ENCODE peak calls at places on chromosomes 6 and 20, in six cellular contexts. One of them, this sample, is unnamed.
A peak's percentile ranks its signal among the peaks of the same experiment; 100 is the strongest.

GRCh38 chr20:45340236-45340847 is 7.9 kb downstream of the SDC4 start:
- DNase-seq in lung: no peak
- DNase-seq in heart right ventricle: no peak
- DNase-seq in PC-3: no peak
- DNase-seq in stomach: peak; percentile 81
- DNase-seq in tibial artery: peak; percentile 51
- DNase-seq in this sample: peak; percentile 77

GRCh38 chr6:80223743-80224212 is 117.3 kb downstream of the BCKDHB start:
- DNase-seq in heart right ventricle: no peak
- DNase-seq in lung: no peak
- DNase-seq in PC-3: no peak
- DNase-seq in tibial artery: no peak
- DNase-seq in stomach: no peak
- DNase-seq in this sample: no peak

GRCh38 chr6:142774292-142774691 is 170.7 kb downstream of the HIVEP2 start:
- DNase-seq in stomach: no peak
- DNase-seq in PC-3: no peak
- DNase-seq in lung: no peak
- DNase-seq in heart right ventricle: no peak
- DNase-seq in tibial artery: no peak
- DNase-seq in this sample: no peak

GRCh38 chr6:19995575-19996257 is 158.5 kb downstream of the ID4 start:
- DNase-seq in heart right ventricle: no peak
- DNase-seq in PC-3: no peak
- DNase-seq in tibial artery: no peak
- DNase-seq in lung: no peak
- DNase-seq in stomach: no peak
- DNase-seq in this sample: no peak

GRCh38 chr20:62045529-62046277 is 20.0 kb downstream of the TAF4 start:
- DNase-seq in stomach: no peak
- DNase-seq in PC-3: no peak
- DNase-seq in heart right ventricle: no peak
- DNase-seq in lung: no peak
- DNase-seq in tibial artery: no peak
- DNase-seq in this sample: peak; percentile 18

GRCh38 chr6:114049367-114049966 is 78.5 kb upstream of the HDAC2 start:
- DNase-seq in lung: no peak
- DNase-seq in stomach: no peak
- DNase-seq in tibial artery: no peak
- DNase-seq in PC-3: no peak
- DNase-seq in heart right ventricle: no peak
- DNase-seq in this sample: no peak

GRCh38 chr6:81897793-81898192 is 145.3 kb upstream of the TENT5A start:
- DNase-seq in stomach: no peak
- DNase-seq in tibial artery: no peak
- DNase-seq in heart right ventricle: no peak
- DNase-seq in lung: no peak
- DNase-seq in PC-3: no peak
- DNase-seq in this sample: no peak

GRCh38 chr6:108501559-108501958 is 59.2 kb upstream of the FOXO3 start:
- DNase-seq in PC-3: peak; percentile 59
- DNase-seq in tibial artery: no peak
- DNase-seq in heart right ventricle: no peak
- DNase-seq in stomach: no peak
- DNase-seq in lung: no peak
- DNase-seq in this sample: no peak

GRCh38 chr6:125918681-125919566 is 37.6 kb upstream of the HINT3 start:
- DNase-seq in lung: peak; percentile 41
- DNase-seq in PC-3: peak; percentile 79
- DNase-seq in stomach: peak; percentile 52
- DNase-seq in tibial artery: no peak
- DNase-seq in heart right ventricle: peak; percentile 30
- DNase-seq in this sample: no peak

GRCh38 chr20:10573273-10573950 is 100.4 kb downstream of the JAG1 start:
- DNase-seq in tibial artery: no peak
- DNase-seq in stomach: no peak
- DNase-seq in PC-3: peak; percentile 82
- DNase-seq in heart right ventricle: no peak
- DNase-seq in lung: no peak
- DNase-seq in this sample: no peak

GRCh38 chr6:15519681-15520080 is 143.1 kb downstream of the DTNBP1 start:
- DNase-seq in tibial artery: peak; percentile 51
- DNase-seq in lung: no peak
- DNase-seq in PC-3: no peak
- DNase-seq in stomach: no peak
- DNase-seq in heart right ventricle: no peak
- DNase-seq in this sample: no peak

GRCh38 chr6:38676974-38677544 is 25.9 kb downstream of the GLO1 start:
- DNase-seq in PC-3: no peak
- DNase-seq in tibial artery: no peak
- DNase-seq in heart right ventricle: no peak
- DNase-seq in lung: no peak
- DNase-seq in stomach: no peak
- DNase-seq in this sample: no peak

GRCh38 chr6:10838794-10839333 is 525 bp upstream of the MAK start:
- DNase-seq in lung: no peak
- DNase-seq in stomach: no peak
- DNase-seq in tibial artery: no peak
- DNase-seq in PC-3: no peak
- DNase-seq in heart right ventricle: no peak
- DNase-seq in this sample: no peak

GRCh38 chr6:89268776-89269175 is 46.3 kb downstream of the GABRR2 start:
- DNase-seq in tibial artery: no peak
- DNase-seq in lung: no peak
- DNase-seq in stomach: no peak
- DNase-seq in PC-3: no peak
- DNase-seq in heart right ventricle: no peak
- DNase-seq in this sample: no peak

GRCh38 chr6:118810420-118811027 is 83.4 kb upstream of the ASF1A start:
- DNase-seq in lung: no peak
- DNase-seq in PC-3: no peak
- DNase-seq in stomach: peak; percentile 31
- DNase-seq in tibial artery: no peak
- DNase-seq in heart right ventricle: no peak
- DNase-seq in this sample: no peak

GRCh38 chr6:82176616-82177015 is 70.9 kb downstream of the IBTK start:
- DNase-seq in PC-3: no peak
- DNase-seq in stomach: no peak
- DNase-seq in tibial artery: no peak
- DNase-seq in heart right ventricle: no peak
- DNase-seq in lung: no peak
- DNase-seq in this sample: no peak

GRCh38 chr6:17298257-17298656 is 17.1 kb downstream of the RBM24 start:
- DNase-seq in heart right ventricle: no peak
- DNase-seq in stomach: no peak
- DNase-seq in tibial artery: no peak
- DNase-seq in PC-3: no peak
- DNase-seq in lung: no peak
- DNase-seq in this sample: no peak

GRCh38 chr20:45432294-45432693 is 16.4 kb downstream of the PIGT start:
- DNase-seq in heart right ventricle: no peak
- DNase-seq in lung: no peak
- DNase-seq in stomach: no peak
- DNase-seq in PC-3: no peak
- DNase-seq in tibial artery: no peak
- DNase-seq in this sample: no peak

GRCh38 chr6:48743738-48744137 is 632.7 kb upstream of the PTCHD4 start:
- DNase-seq in lung: no peak
- DNase-seq in heart right ventricle: no peak
- DNase-seq in tibial artery: no peak
- DNase-seq in stomach: no peak
- DNase-seq in PC-3: no peak
- DNase-seq in this sample: no peak

GRCh38 chr6:150720774-150721233 is 121.1 kb downstream of the PLEKHG1 start:
- DNase-seq in stomach: no peak
- DNase-seq in PC-3: peak; percentile 88
- DNase-seq in heart right ventricle: no peak
- DNase-seq in lung: no peak
- DNase-seq in tibial artery: no peak
- DNase-seq in this sample: no peak

DNA sequence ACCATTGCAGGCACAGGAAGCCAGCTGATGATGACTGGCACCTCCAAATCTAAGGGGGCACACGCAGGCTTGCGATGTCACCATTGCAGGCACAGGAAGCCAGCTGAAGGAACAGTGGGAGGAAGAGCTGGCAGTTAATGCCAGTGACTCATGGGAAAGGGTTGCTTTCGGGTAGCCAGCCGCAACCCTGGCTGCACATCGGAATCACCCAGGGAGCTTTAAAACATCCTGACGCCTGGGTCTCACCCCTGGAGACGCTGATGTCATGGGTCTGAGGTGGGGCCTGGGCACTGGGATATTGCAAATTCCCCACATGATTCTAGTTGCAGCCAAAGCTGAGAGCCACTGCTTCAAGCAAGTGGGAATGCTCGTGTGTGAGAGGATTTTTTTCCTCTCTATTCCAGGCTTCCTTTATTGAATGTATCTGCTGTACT is 16.1 kb upstream of the CCN6 start:
- DNase-seq in stomach: peak; percentile 28
- DNase-seq in PC-3: peak; percentile 83
- DNase-seq in lung: no peak
- DNase-seq in tibial artery: peak; percentile 98
- DNase-seq in heart right ventricle: peak; percentile 47
- DNase-seq in this sample: no peak
- H3K27ac ChIP-seq in stomach: peak overlapping the region; percentile 40
- H3K27ac ChIP-seq in PC-3: peak overlapping the region; percentile 76
- H3K27ac ChIP-seq in lung: no peak overlapping the region
- H3K27ac ChIP-seq in tibial artery: peak overlapping the region; percentile 81
- H3K27ac ChIP-seq in heart right ventricle: peak overlapping the region; percentile 68
- H3K27ac ChIP-seq in this sample: no peak overlapping the region

GRCh38 chr20:31547017-31547675 is 32.9 kb downstream of the HM13 start:
- DNase-seq in stomach: peak; percentile 86
- DNase-seq in PC-3: peak; percentile 89
- DNase-seq in heart right ventricle: peak; percentile 89
- DNase-seq in lung: peak; percentile 81
- DNase-seq in tibial artery: peak; percentile 90
- DNase-seq in this sample: peak; percentile 85
- TF ChIP-seq CTCF in stomach: no peak
- TF ChIP-seq CTCF in PC-3: no peak
- TF ChIP-seq CTCF in heart right ventricle: no peak
- TF ChIP-seq CTCF in lung: no peak
- TF ChIP-seq CTCF in tibial artery: peak; percentile 10
- TF ChIP-seq CTCF in this sample: no peak

GRCh38 chr20:9311132-9311531 is 203.3 kb upstream of the LAMP5 start:
- DNase-seq in PC-3: no peak
- DNase-seq in stomach: no peak
- DNase-seq in tibial artery: no peak
- DNase-seq in lung: no peak
- DNase-seq in heart right ventricle: no peak
- DNase-seq in this sample: no peak
- H3K27ac ChIP-seq in PC-3: no peak overlapping the region
- H3K27ac ChIP-seq in stomach: no peak overlapping the region
- H3K27ac ChIP-seq in tibial artery: no peak overlapping the region
- H3K27ac ChIP-seq in lung: no peak overlapping the region
- H3K27ac ChIP-seq in heart right ventricle: no peak overlapping the region
- H3K27ac ChIP-seq in this sample: no peak overlapping the region

GRCh38 chr20:7269452-7269851 is 502.0 kb downstream of the BMP2 start:
- DNase-seq in PC-3: peak; percentile 59
- DNase-seq in heart right ventricle: no peak
- DNase-seq in stomach: no peak
- DNase-seq in lung: no peak
- DNase-seq in tibial artery: no peak
- DNase-seq in this sample: no peak

GRCh38 chr20:7274870-7275269 is 507.4 kb downstream of the BMP2 start:
- DNase-seq in heart right ventricle: no peak
- DNase-seq in PC-3: no peak
- DNase-seq in lung: no peak
- DNase-seq in stomach: no peak
- DNase-seq in tibial artery: no peak
- DNase-seq in this sample: no peak

GRCh38 chr20:7275628-7276237 is 508.2 kb downstream of the BMP2 start:
- DNase-seq in lung: no peak
- DNase-seq in heart right ventricle: no peak
- DNase-seq in tibial artery: no peak
- DNase-seq in stomach: no peak
- DNase-seq in PC-3: no peak
- DNase-seq in this sample: no peak

GRCh38 chr20:7272512-7272911 is 505.0 kb downstream of the BMP2 start:
- DNase-seq in stomach: no peak
- DNase-seq in tibial artery: no peak
- DNase-seq in lung: no peak
- DNase-seq in PC-3: peak; percentile 35
- DNase-seq in heart right ventricle: no peak
- DNase-seq in this sample: no peak
- TF ChIP-seq CTCF in stomach: no peak
- TF ChIP-seq CTCF in tibial artery: no peak
- TF ChIP-seq CTCF in lung: no peak
- TF ChIP-seq CTCF in PC-3: peak; percentile 63
- TF ChIP-seq CTCF in heart right ventricle: no peak
- TF ChIP-seq CTCF in this sample: no peak

GRCh38 chr20:21501184-21501583 is 12.7 kb downstream of the NKX2-2 start:
- DNase-seq in stomach: no peak
- DNase-seq in PC-3: no peak
- DNase-seq in lung: no peak
- DNase-seq in heart right ventricle: no peak
- DNase-seq in tibial artery: no peak
- DNase-seq in this sample: no peak

GRCh38 chr20:21500599-21500998 is 13.3 kb downstream of the NKX2-2 start:
- DNase-seq in stomach: no peak
- DNase-seq in PC-3: no peak
- DNase-seq in tibial artery: no peak
- DNase-seq in lung: no peak
- DNase-seq in heart right ventricle: no peak
- DNase-seq in this sample: no peak

GRCh38 chr20:21496452-21496851 is 17.4 kb downstream of the NKX2-2 start:
- DNase-seq in heart right ventricle: no peak
- DNase-seq in stomach: no peak
- DNase-seq in PC-3: no peak
- DNase-seq in tibial artery: no peak
- DNase-seq in lung: no peak
- DNase-seq in this sample: no peak

GRCh38 chr20:21499641-21500040 is 14.2 kb downstream of the NKX2-2 start:
- DNase-seq in lung: no peak
- DNase-seq in tibial artery: no peak
- DNase-seq in PC-3: no peak
- DNase-seq in stomach: no peak
- DNase-seq in heart right ventricle: no peak
- DNase-seq in this sample: no peak

GRCh38 chr20:21498646-21499045 is 15.2 kb downstream of the NKX2-2 start:
- DNase-seq in lung: no peak
- DNase-seq in PC-3: no peak
- DNase-seq in heart right ventricle: no peak
- DNase-seq in stomach: no peak
- DNase-seq in tibial artery: no peak
- DNase-seq in this sample: no peak
- H3K27ac ChIP-seq in lung: no peak overlapping the region
- H3K27ac ChIP-seq in PC-3: no peak overlapping the region
- H3K27ac ChIP-seq in heart right ventricle: no peak overlapping the region
- H3K27ac ChIP-seq in stomach: no peak overlapping the region
- H3K27ac ChIP-seq in tibial artery: no peak overlapping the region
- H3K27ac ChIP-seq in this sample: no peak overlapping the region

DNA sequence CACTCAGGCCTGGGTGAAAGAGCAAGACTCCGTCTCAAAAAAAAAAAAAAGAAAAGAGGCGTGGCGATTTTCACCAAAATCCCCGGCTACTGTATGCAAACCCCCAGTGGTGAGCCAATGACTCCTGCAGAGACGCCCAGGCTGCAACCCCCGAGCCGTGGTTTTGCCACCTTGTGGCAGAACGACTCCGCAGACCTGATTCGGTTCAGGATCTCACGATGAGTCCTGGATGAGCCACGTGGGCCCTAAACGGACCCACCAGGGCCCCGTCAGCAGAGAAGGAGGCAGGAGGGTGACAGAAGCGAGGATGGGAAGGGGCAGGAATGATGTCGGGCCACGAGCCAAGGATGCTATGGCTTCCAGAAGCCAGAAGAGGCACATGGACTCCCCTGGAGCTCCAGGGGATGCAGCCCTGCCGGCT is 42.5 kb downstream of the SLC2A4RG start:
- DNase-seq in PC-3: peak; percentile 59
- DNase-seq in lung: no peak
- DNase-seq in heart right ventricle: no peak
- DNase-seq in tibial artery: no peak
- DNase-seq in stomach: no peak
- DNase-seq in this sample: no peak
- TF ChIP-seq CTCF in PC-3: peak; percentile 49
- TF ChIP-seq CTCF in lung: no peak
- TF ChIP-seq CTCF in heart right ventricle: no peak
- TF ChIP-seq CTCF in tibial artery: no peak
- TF ChIP-seq CTCF in stomach: no peak
- TF ChIP-seq CTCF in this sample: no peak